ENCODE peak calls at places on chromosomes 1 and 21, in four cellular contexts. I, Q, J and V are unnamed samples.

GRCh38 chr1:153566414-153567371 is 1.0 kb upstream of the S100A2 start:
- DNase-seq in I (peak; percentile 96), Q (peak; percentile 37), J (peak; percentile 76), V (peak; percentile 94)

GRCh38 chr1:30478288-30478687 is 245.1 kb downstream of the MATN1 start:
- DNase-seq in I (no peak), Q (no peak), J (no peak), V (no peak)

GRCh38 chr1:10295471-10296085 is 85.2 kb downstream of the KIF1B start:
- DNase-seq in I (no peak), Q (no peak), J (no peak), V (no peak)

GRCh38 chr1:154014154-154014910 is 23.8 kb downstream of the RPS27 start:
- DNase-seq in I (no peak), Q (no peak), J (no peak), V (no peak)

GRCh38 chr1:12438349-12438924 is 179.6 kb downstream of the DHRS3 start:
- DNase-seq in I (no peak), Q (peak; percentile 73), J (no peak), V (no peak)

GRCh38 chr1:8133190-8133589 is 107.1 kb upstream of the ERRFI1 start:
- DNase-seq in I (no peak), Q (no peak), J (no peak), V (no peak)

GRCh38 chr1:91670781-91671180 is 170.1 kb downstream of the CDC7 start:
- DNase-seq in I (no peak), Q (no peak), J (no peak), V (no peak)

GRCh38 chr1:156860113-156860638 is 489 bp upstream of the NTRK1 start:
- DNase-seq in I (peak; percentile 28), Q (no peak), J (peak; percentile 85), V (peak; percentile 80)

GRCh38 chr1:22328331-22329170 is 123.1 kb upstream of the ZBTB40 start:
- DNase-seq in I (no peak), Q (no peak), J (peak; percentile 39), V (no peak)

DNA sequence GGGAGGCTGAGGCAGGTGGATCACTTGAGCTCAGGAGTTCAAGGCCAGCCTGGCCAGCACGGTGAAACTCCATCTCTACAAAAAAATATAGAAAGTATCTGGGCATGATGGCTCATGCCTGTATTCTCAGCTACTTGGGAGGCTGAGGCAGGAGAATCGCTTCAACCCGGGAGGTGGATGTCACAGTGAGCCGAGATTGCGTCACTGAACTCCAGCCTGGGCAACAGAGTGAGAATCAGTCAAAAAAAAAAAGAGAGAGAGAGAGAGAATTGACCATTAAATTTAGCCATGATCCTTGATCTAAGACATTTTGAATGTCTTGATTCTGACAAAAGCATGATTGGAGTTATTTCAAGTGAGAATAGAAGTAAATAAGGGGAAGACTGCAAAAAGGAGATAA is 19.1 kb downstream of the RBM11 start:
- DNase-seq in I (no peak), Q (no peak), J (no peak), V (no peak)
- TF ChIP-seq EGR1 in I (no peak), Q (no peak), J (no peak), V (no peak)

DNA sequence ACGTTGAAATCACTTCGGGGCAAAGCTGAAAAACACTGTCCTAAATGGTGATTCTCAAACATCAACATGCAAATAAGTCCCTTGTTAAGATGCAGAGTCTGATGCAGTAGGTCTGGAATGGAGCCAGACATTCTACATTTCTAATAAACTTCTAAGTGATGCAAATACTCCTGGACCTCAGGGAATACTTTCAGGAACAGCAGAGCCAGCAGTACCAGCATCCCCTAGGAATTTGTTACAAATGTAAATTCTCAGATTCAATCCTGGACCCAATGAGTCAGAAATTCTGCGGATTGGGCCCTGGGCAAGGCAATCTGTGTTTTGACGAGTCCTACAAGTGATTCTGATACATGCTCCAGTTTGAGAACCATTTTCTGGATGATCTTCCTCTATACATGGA is 152.3 kb downstream of the PCNX2 start:
- DNase-seq in I (no peak), Q (no peak), J (no peak), V (no peak)
- TF ChIP-seq EGR1 in I (no peak), Q (no peak), J (no peak), V (no peak)

GRCh38 chr1:23732363-23733224 is 10.7 kb upstream of the ELOA start:
- DNase-seq in I (no peak), Q (no peak), J (no peak), V (no peak)
- TF ChIP-seq EGR1 in I (no peak), Q (no peak), J (no peak), V (peak; percentile 29)

GRCh38 chr1:200039849-200040479 is 12.5 kb downstream of the NR5A2 start:
- DNase-seq in I (no peak), Q (no peak), J (peak; percentile 52), V (no peak)
- TF ChIP-seq EGR1 in I (no peak), Q (no peak), J (no peak), V (no peak)

DNA sequence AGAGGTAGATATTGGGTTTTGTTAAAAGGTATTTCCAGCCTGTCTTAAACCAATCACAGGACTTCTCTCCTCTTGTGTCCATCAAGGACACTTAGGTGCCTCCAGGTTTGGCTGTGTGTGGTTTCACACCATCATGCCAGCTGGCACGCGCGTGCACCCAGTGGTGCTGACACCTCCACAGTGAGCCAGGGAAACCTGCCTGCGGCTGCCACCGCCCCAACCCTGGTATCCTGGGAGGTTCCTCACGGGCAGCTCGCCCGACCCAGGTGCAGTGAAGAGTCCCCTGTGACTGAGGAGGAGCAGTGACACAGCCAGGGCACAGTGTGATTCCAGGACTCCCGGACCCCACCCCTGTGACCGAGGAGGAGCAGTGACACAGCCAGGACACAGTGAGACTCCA is 13.2 kb upstream of the COL6A2 start:
- DNase-seq in I (no peak), Q (no peak), J (no peak), V (no peak)
- TF ChIP-seq EGR1 in I (no peak), Q (no peak), J (no peak), V (no peak)